ENCODE peak calls at places on chromosomes 13 and 19, in five cellular contexts. One of them, this sample, is unnamed.

GRCh38 chr19:800360-801029 is 3.2 kb downstream of the PTBP1 start:
- DNase-seq in cardiac muscle cell: peak; percentile 0
- DNase-seq in PC-3: peak; percentile 61
- DNase-seq in stomach: peak; percentile 69
- DNase-seq in breast epithelium: peak; percentile 88
- DNase-seq in this sample: peak; percentile 44

GRCh38 chr19:10292789-10293636 is 3.3 kb downstream of the ICAM5 start:
- DNase-seq in cardiac muscle cell: no peak
- DNase-seq in PC-3: peak; percentile 32
- DNase-seq in stomach: no peak
- DNase-seq in breast epithelium: no peak
- DNase-seq in this sample: no peak

GRCh38 chr13:91313103-91313502 is 34.4 kb upstream of the MIR17HG start:
- DNase-seq in cardiac muscle cell: peak; percentile 29
- DNase-seq in PC-3: peak; percentile 22
- DNase-seq in stomach: no peak
- DNase-seq in breast epithelium: no peak
- DNase-seq in this sample: peak; percentile 6

GRCh38 chr13:114080739-114081561 is 51.5 kb downstream of the RASA3 start:
- DNase-seq in cardiac muscle cell: no peak
- DNase-seq in PC-3: no peak
- DNase-seq in stomach: no peak
- DNase-seq in breast epithelium: peak; percentile 43
- DNase-seq in this sample: no peak

GRCh38 chr19:45090034-45090433 is 2.9 kb upstream of the PPP1R37 start:
- DNase-seq in cardiac muscle cell: no peak
- DNase-seq in PC-3: no peak
- DNase-seq in stomach: no peak
- DNase-seq in breast epithelium: no peak
- DNase-seq in this sample: no peak

GRCh38 chr19:8665468-8666213 is 33.0 kb downstream of the ACTL9 start:
- DNase-seq in cardiac muscle cell: no peak
- DNase-seq in PC-3: no peak
- DNase-seq in stomach: no peak
- DNase-seq in breast epithelium: no peak
- DNase-seq in this sample: no peak

GRCh38 chr13:69579351-69579750 is 528.3 kb upstream of the ATXN8OS start:
- DNase-seq in cardiac muscle cell: peak; percentile 37
- DNase-seq in PC-3: peak; percentile 7
- DNase-seq in stomach: no peak
- DNase-seq in breast epithelium: no peak
- DNase-seq in this sample: no peak

GRCh38 chr19:44303305-44303704 is 1.5 kb downstream of the ZNF235 start:
- DNase-seq in cardiac muscle cell: no peak
- DNase-seq in PC-3: peak; percentile 12
- DNase-seq in stomach: no peak
- DNase-seq in breast epithelium: no peak
- DNase-seq in this sample: no peak

GRCh38 chr13:34620073-34620858 is 321.8 kb upstream of the NBEA start:
- DNase-seq in cardiac muscle cell: no peak
- DNase-seq in PC-3: no peak
- DNase-seq in stomach: no peak
- DNase-seq in breast epithelium: no peak
- DNase-seq in this sample: no peak

GRCh38 chr13:80039000-80039399 is 301.9 kb downstream of the SPRY2 start:
- DNase-seq in cardiac muscle cell: no peak
- DNase-seq in PC-3: no peak
- DNase-seq in stomach: no peak
- DNase-seq in breast epithelium: no peak
- DNase-seq in this sample: no peak

DNA sequence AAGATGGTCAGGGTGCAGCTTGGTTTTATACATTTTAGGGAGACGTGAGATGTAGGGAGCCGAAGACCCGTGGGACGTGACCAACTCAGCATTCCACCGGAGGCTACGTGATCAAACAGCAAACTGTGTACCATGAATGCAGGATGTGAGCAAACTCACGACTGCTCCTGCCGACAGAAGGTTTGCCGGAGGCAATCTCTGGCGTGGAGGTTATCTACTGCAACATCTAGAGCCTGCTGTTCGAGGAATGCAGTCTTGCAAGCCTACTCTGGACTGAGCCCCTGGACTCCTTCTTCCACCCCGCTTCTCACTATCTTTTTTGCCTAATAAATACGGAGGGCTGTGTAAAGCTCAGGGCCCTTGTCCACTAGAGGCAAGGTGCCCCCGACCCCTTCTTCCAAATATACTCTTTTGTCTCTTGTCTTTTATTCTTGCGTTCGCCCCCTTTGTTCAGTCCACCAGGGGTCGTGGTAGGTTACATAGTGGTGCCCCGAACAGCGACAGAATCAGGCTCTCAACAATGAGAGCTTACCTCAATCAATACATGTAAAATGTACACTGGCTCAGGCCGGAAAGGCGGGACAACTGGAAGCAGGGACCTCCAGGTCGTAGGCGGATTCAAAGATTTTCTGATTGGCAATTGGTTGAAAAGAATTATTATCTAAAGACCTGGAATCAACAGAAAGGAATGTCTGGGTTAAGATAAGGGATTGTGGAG is 8.9 kb upstream of the OR1I1 start:
- DNase-seq in cardiac muscle cell: no peak
- DNase-seq in PC-3: peak; percentile 98
- DNase-seq in stomach: no peak
- DNase-seq in breast epithelium: peak; percentile 81
- DNase-seq in this sample: no peak
- TF ChIP-seq CTCF in cardiac muscle cell: no peak
- TF ChIP-seq CTCF in PC-3: peak; percentile 55
- TF ChIP-seq CTCF in stomach: no peak
- TF ChIP-seq CTCF in breast epithelium: no peak
- TF ChIP-seq CTCF in this sample: no peak

DNA sequence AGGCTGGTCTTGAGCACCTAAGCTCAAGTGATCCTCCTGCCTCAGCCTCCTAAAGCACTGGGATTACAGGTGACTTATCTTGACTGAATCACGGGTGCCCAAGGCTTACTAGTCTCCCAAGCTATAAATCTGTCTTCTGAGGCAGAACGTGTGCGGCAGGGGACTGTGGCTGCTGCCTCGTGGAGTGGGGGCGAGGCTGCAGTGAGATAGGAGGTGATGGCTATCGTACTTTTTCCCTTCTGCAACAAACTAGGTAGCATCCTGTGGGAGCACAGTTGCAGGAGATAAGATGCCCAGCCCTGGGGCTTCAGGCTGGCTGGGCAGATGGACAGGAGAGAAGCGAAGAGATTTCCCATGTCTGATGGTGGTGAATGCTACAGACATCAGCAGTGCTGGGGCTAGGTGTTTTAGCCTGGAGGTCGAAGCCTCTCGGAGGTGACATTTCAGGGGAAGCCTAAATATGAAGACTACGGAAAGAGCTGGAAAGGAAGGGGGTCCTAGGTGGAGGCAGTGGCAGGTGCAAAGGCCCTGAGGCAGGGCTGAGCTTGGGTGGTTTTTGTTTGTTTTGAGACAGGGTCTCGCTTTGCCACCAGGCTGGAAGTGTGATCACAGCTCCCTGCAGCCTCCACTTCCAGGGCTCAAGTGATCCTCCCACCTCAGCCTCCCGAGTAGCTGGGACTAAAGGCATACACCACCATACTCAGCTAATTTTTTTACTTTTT is 7.4 kb downstream of the B3GNT3 start:
- DNase-seq in cardiac muscle cell: no peak
- DNase-seq in PC-3: no peak
- DNase-seq in stomach: no peak
- DNase-seq in breast epithelium: no peak
- DNase-seq in this sample: no peak
- H3K4me3 ChIP-seq in cardiac muscle cell: no peak overlapping the region
- H3K4me3 ChIP-seq in PC-3: no peak overlapping the region
- H3K4me3 ChIP-seq in stomach: no peak overlapping the region
- H3K4me3 ChIP-seq in breast epithelium: no peak overlapping the region
- H3K4me3 ChIP-seq in this sample: no peak overlapping the region

GRCh38 chr13:32385369-32385768 is 42.6 kb downstream of the N4BP2L1 start:
- DNase-seq in cardiac muscle cell: no peak
- DNase-seq in PC-3: no peak
- DNase-seq in stomach: no peak
- DNase-seq in breast epithelium: no peak
- DNase-seq in this sample: no peak

GRCh38 chr13:32383836-32384618 is 43.9 kb downstream of the N4BP2L1 start:
- DNase-seq in cardiac muscle cell: no peak
- DNase-seq in PC-3: no peak
- DNase-seq in stomach: no peak
- DNase-seq in breast epithelium: no peak
- DNase-seq in this sample: no peak

GRCh38 chr13:32378012-32378411 is 49.9 kb downstream of the N4BP2L1 start:
- DNase-seq in cardiac muscle cell: no peak
- DNase-seq in PC-3: no peak
- DNase-seq in stomach: no peak
- DNase-seq in breast epithelium: no peak
- DNase-seq in this sample: peak; percentile 6

GRCh38 chr13:32384702-32385101 is 43.2 kb downstream of the N4BP2L1 start:
- DNase-seq in cardiac muscle cell: no peak
- DNase-seq in PC-3: no peak
- DNase-seq in stomach: no peak
- DNase-seq in breast epithelium: no peak
- DNase-seq in this sample: no peak

GRCh38 chr13:32381539-32381938 is 46.4 kb downstream of the N4BP2L1 start:
- DNase-seq in cardiac muscle cell: peak; percentile 49
- DNase-seq in PC-3: peak; percentile 4
- DNase-seq in stomach: no peak
- DNase-seq in breast epithelium: no peak
- DNase-seq in this sample: peak; percentile 39
- TF ChIP-seq CTCF in cardiac muscle cell: peak; percentile 78
- TF ChIP-seq CTCF in PC-3: peak; percentile 43
- TF ChIP-seq CTCF in stomach: peak; percentile 8
- TF ChIP-seq CTCF in breast epithelium: no peak
- TF ChIP-seq CTCF in this sample: peak; percentile 53

DNA sequence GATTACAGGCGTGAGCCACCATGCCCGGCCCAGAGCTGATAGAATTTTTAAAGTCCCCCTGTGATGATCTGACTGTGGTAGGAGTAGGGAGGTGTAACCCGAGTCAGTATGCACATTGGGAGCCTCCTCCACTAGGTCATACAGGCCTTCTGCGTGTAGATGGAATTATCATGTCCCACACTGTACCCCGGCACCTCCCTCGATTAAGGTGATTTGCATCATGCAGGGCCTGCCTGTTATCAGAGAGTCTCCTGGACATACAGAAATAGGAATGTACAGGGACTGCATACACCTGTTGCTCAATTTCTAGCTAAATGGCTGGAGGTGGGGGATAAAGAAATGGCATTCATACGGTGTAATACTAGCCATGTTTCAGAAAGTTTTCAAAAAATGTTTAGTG is 922 bp upstream of the ERVK3-1 start:
- DNase-seq in cardiac muscle cell: no peak
- DNase-seq in PC-3: no peak
- DNase-seq in stomach: no peak
- DNase-seq in breast epithelium: no peak
- DNase-seq in this sample: no peak
- H3K4me3 ChIP-seq in cardiac muscle cell: peak overlapping the region; percentile 87
- H3K4me3 ChIP-seq in PC-3: peak overlapping the region; percentile 81
- H3K4me3 ChIP-seq in stomach: no peak overlapping the region
- H3K4me3 ChIP-seq in breast epithelium: peak overlapping the region; percentile 78
- H3K4me3 ChIP-seq in this sample: no peak overlapping the region

GRCh38 chr19:3671680-3672574 is 28.3 kb downstream of the PIP5K1C start:
- DNase-seq in cardiac muscle cell: no peak
- DNase-seq in PC-3: no peak
- DNase-seq in stomach: no peak
- DNase-seq in breast epithelium: no peak
- DNase-seq in this sample: peak; percentile 53
- TF ChIP-seq CTCF in cardiac muscle cell: no peak
- TF ChIP-seq CTCF in PC-3: no peak
- TF ChIP-seq CTCF in stomach: no peak
- TF ChIP-seq CTCF in breast epithelium: no peak
- TF ChIP-seq CTCF in this sample: no peak

GRCh38 chr13:48857576-48857975 is 118.1 kb upstream of the FNDC3A start:
- DNase-seq in cardiac muscle cell: no peak
- DNase-seq in PC-3: no peak
- DNase-seq in stomach: no peak
- DNase-seq in breast epithelium: no peak
- DNase-seq in this sample: no peak

GRCh38 chr13:48851707-48852106 is 124.0 kb upstream of the FNDC3A start:
- DNase-seq in cardiac muscle cell: no peak
- DNase-seq in PC-3: no peak
- DNase-seq in stomach: no peak
- DNase-seq in breast epithelium: no peak
- DNase-seq in this sample: no peak

GRCh38 chr13:48849515-48849914 is 126.2 kb upstream of the FNDC3A start:
- DNase-seq in cardiac muscle cell: no peak
- DNase-seq in PC-3: no peak
- DNase-seq in stomach: no peak
- DNase-seq in breast epithelium: no peak
- DNase-seq in this sample: no peak

GRCh38 chr13:48852911-48853310 is 122.8 kb upstream of the FNDC3A start:
- DNase-seq in cardiac muscle cell: no peak
- DNase-seq in PC-3: no peak
- DNase-seq in stomach: no peak
- DNase-seq in breast epithelium: no peak
- DNase-seq in this sample: no peak

GRCh38 chr13:48853381-48854102 is 122.2 kb upstream of the FNDC3A start:
- DNase-seq in cardiac muscle cell: no peak
- DNase-seq in PC-3: no peak
- DNase-seq in stomach: no peak
- DNase-seq in breast epithelium: no peak
- DNase-seq in this sample: peak; percentile 61
- H3K4me3 ChIP-seq in cardiac muscle cell: no peak overlapping the region
- H3K4me3 ChIP-seq in PC-3: no peak overlapping the region
- H3K4me3 ChIP-seq in stomach: no peak overlapping the region
- H3K4me3 ChIP-seq in breast epithelium: no peak overlapping the region
- H3K4me3 ChIP-seq in this sample: no peak overlapping the region

DNA sequence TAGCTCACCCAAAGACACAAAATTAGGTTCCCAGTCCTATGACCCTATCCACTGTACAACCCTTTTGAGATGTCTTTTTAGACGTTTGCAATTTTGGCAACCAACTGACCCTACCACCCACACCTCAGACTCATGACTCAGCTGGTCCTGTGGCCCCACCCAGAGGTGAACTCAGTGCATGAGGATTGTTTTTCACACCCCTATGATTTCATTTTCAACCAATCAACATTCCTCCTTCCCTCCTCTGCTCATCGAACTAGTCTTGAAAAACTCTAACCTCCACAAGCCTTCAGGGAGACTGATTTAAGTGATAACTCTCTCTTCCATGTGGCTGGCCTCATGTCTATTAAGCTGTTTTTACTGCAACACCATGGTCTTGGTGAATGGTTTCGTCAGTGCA is 350.7 kb downstream of the UQCRFS1 start:
- DNase-seq in cardiac muscle cell: no peak
- DNase-seq in PC-3: no peak
- DNase-seq in stomach: no peak
- DNase-seq in breast epithelium: no peak
- DNase-seq in this sample: peak; percentile 12
- TF ChIP-seq CTCF in cardiac muscle cell: no peak
- TF ChIP-seq CTCF in PC-3: no peak
- TF ChIP-seq CTCF in stomach: no peak
- TF ChIP-seq CTCF in breast epithelium: no peak
- TF ChIP-seq CTCF in this sample: no peak

GRCh38 chr19:47471733-47472457 is at the start of gene SLC8A2:
- DNase-seq in cardiac muscle cell: peak; percentile 95
- DNase-seq in PC-3: peak; percentile 49
- DNase-seq in stomach: peak; percentile 51
- DNase-seq in breast epithelium: peak; percentile 78
- DNase-seq in this sample: peak; percentile 63
- H3K4me3 ChIP-seq in cardiac muscle cell: peak within 1 kb of the TSS; percentile 24
- H3K4me3 ChIP-seq in PC-3: no peak within 1 kb of the TSS
- H3K4me3 ChIP-seq in stomach: peak within 1 kb of the TSS; percentile 32
- H3K4me3 ChIP-seq in breast epithelium: peak within 1 kb of the TSS; percentile 45
- H3K4me3 ChIP-seq in this sample: no peak within 1 kb of the TSS

GRCh38 chr19:16462757-16463250 is 9.0 kb downstream of the EPS15L1 start:
- DNase-seq in cardiac muscle cell: no peak
- DNase-seq in PC-3: peak; percentile 86
- DNase-seq in stomach: peak; percentile 66
- DNase-seq in breast epithelium: no peak
- DNase-seq in this sample: peak; percentile 56
- TF ChIP-seq CTCF in cardiac muscle cell: no peak
- TF ChIP-seq CTCF in PC-3: no peak
- TF ChIP-seq CTCF in stomach: no peak
- TF ChIP-seq CTCF in breast epithelium: no peak
- TF ChIP-seq CTCF in this sample: no peak

This sample was measured in fibroblast of mammary gland.